ENCODE peak calls at places on chromosome 22, in nine cellular contexts. One of them, this sample, is unnamed.
A peak's percentile ranks its signal among the peaks of the same experiment; 100 is the strongest.

GRCh38 chr22:37234736-37235711 is 9.0 kb downstream of the RAC2 start:
- DNase-seq in body of pancreas: no peak
- DNase-seq in GM10248: no peak
- DNase-seq in cardiac fibroblast: no peak
- DNase-seq in BJ: no peak
- DNase-seq in foreskin fibroblast: no peak
- DNase-seq in cardiac muscle cell: no peak
- DNase-seq in K562: no peak
- DNase-seq in neural crest cell: no peak
- DNase-seq in this sample: no peak

GRCh38 chr22:24953294-24954113 is 988 bp downstream of the KIAA1671 start:
- DNase-seq in body of pancreas: peak; percentile 32
- DNase-seq in GM10248: no peak
- DNase-seq in cardiac fibroblast: no peak
- DNase-seq in BJ: no peak
- DNase-seq in foreskin fibroblast: no peak
- DNase-seq in cardiac muscle cell: peak; percentile 50
- DNase-seq in K562: no peak
- DNase-seq in neural crest cell: no peak
- DNase-seq in this sample: no peak

GRCh38 chr22:17228725-17229126 is 9.5 kb upstream of the ADA2 start:
- DNase-seq in body of pancreas: peak; percentile 37
- DNase-seq in GM10248: no peak
- DNase-seq in cardiac fibroblast: no peak
- DNase-seq in BJ: no peak
- DNase-seq in foreskin fibroblast: no peak
- DNase-seq in cardiac muscle cell: no peak
- DNase-seq in K562: no peak
- DNase-seq in neural crest cell: no peak
- DNase-seq in this sample: no peak

GRCh38 chr22:27748355-27749168 is 53.0 kb downstream of the MN1 start:
- DNase-seq in body of pancreas: peak; percentile 30
- DNase-seq in GM10248: no peak
- DNase-seq in cardiac fibroblast: peak; percentile 79
- DNase-seq in BJ: peak; percentile 49
- DNase-seq in foreskin fibroblast: peak; percentile 12
- DNase-seq in cardiac muscle cell: no peak
- DNase-seq in K562: no peak
- DNase-seq in neural crest cell: no peak
- DNase-seq in this sample: no peak

GRCh38 chr22:49140921-49141680 is 686.6 kb downstream of the BRD1 start:
- DNase-seq in body of pancreas: no peak
- DNase-seq in GM10248: no peak
- DNase-seq in cardiac fibroblast: no peak
- DNase-seq in BJ: no peak
- DNase-seq in foreskin fibroblast: no peak
- DNase-seq in cardiac muscle cell: no peak
- DNase-seq in K562: no peak
- DNase-seq in neural crest cell: no peak
- DNase-seq in this sample: no peak

GRCh38 chr22:41411021-41411851 is 29.5 kb downstream of the TEF start:
- DNase-seq in body of pancreas: peak; percentile 28
- DNase-seq in GM10248: no peak
- DNase-seq in cardiac fibroblast: no peak
- DNase-seq in BJ: no peak
- DNase-seq in foreskin fibroblast: no peak
- DNase-seq in cardiac muscle cell: peak; percentile 25
- DNase-seq in K562: no peak
- DNase-seq in neural crest cell: no peak
- DNase-seq in this sample: no peak

GRCh38 chr22:30609260-30610185 is 2.5 kb downstream of the TCN2 start:
- DNase-seq in body of pancreas: peak; percentile 65
- DNase-seq in GM10248: peak; percentile 60
- DNase-seq in cardiac fibroblast: peak; percentile 83
- DNase-seq in BJ: peak; percentile 66
- DNase-seq in foreskin fibroblast: peak; percentile 86
- DNase-seq in cardiac muscle cell: no peak
- DNase-seq in K562: peak; percentile 81
- DNase-seq in neural crest cell: no peak
- DNase-seq in this sample: no peak

GRCh38 chr22:42688241-42688913 is 32.3 kb downstream of the A4GALT start:
- DNase-seq in body of pancreas: peak; percentile 90
- DNase-seq in GM10248: no peak
- DNase-seq in cardiac fibroblast: peak; percentile 95
- DNase-seq in BJ: peak; percentile 91
- DNase-seq in foreskin fibroblast: peak; percentile 89
- DNase-seq in cardiac muscle cell: peak; percentile 89
- DNase-seq in K562: peak; percentile 38
- DNase-seq in neural crest cell: peak; percentile 36
- DNase-seq in this sample: peak; percentile 49

GRCh38 chr22:31241936-31242335 is 29.8 kb downstream of the LIMK2 start:
- DNase-seq in body of pancreas: no peak
- DNase-seq in GM10248: no peak
- DNase-seq in cardiac fibroblast: peak; percentile 54
- DNase-seq in BJ: no peak
- DNase-seq in foreskin fibroblast: peak; percentile 35
- DNase-seq in cardiac muscle cell: no peak
- DNase-seq in K562: no peak
- DNase-seq in neural crest cell: no peak
- DNase-seq in this sample: no peak

GRCh38 chr22:25645266-25645665 is 80.8 kb downstream of the GRK3 start:
- DNase-seq in body of pancreas: no peak
- DNase-seq in GM10248: no peak
- DNase-seq in cardiac fibroblast: peak; percentile 33
- DNase-seq in BJ: no peak
- DNase-seq in foreskin fibroblast: peak; percentile 66
- DNase-seq in cardiac muscle cell: no peak
- DNase-seq in K562: no peak
- DNase-seq in neural crest cell: no peak
- DNase-seq in this sample: no peak

GRCh38 chr22:20786536-20786979 is 12.6 kb downstream of the SERPIND1 start:
- DNase-seq in body of pancreas: peak; percentile 69
- DNase-seq in GM10248: no peak
- DNase-seq in cardiac fibroblast: no peak
- DNase-seq in BJ: no peak
- DNase-seq in foreskin fibroblast: no peak
- DNase-seq in cardiac muscle cell: peak; percentile 90
- DNase-seq in K562: no peak
- DNase-seq in neural crest cell: no peak
- DNase-seq in this sample: no peak

GRCh38 chr22:48574776-48575566 is 1252.7 kb downstream of the BRD1 start:
- DNase-seq in body of pancreas: peak; percentile 65
- DNase-seq in GM10248: no peak
- DNase-seq in cardiac fibroblast: peak; percentile 9
- DNase-seq in BJ: no peak
- DNase-seq in foreskin fibroblast: no peak
- DNase-seq in cardiac muscle cell: peak; percentile 79
- DNase-seq in K562: no peak
- DNase-seq in neural crest cell: peak; percentile 73
- DNase-seq in this sample: peak; percentile 88

GRCh38 chr22:28029962-28030361 is 110.9 kb upstream of the PITPNB start:
- DNase-seq in body of pancreas: no peak
- DNase-seq in GM10248: no peak
- DNase-seq in cardiac fibroblast: no peak
- DNase-seq in BJ: no peak
- DNase-seq in foreskin fibroblast: no peak
- DNase-seq in cardiac muscle cell: no peak
- DNase-seq in K562: no peak
- DNase-seq in neural crest cell: no peak
- DNase-seq in this sample: no peak

GRCh38 chr22:25346859-25347751 is 127.7 kb downstream of the CRYBB2 start:
- DNase-seq in body of pancreas: no peak
- DNase-seq in GM10248: no peak
- DNase-seq in cardiac fibroblast: no peak
- DNase-seq in BJ: no peak
- DNase-seq in foreskin fibroblast: no peak
- DNase-seq in cardiac muscle cell: no peak
- DNase-seq in K562: no peak
- DNase-seq in neural crest cell: no peak
- DNase-seq in this sample: no peak

GRCh38 chr22:35301370-35301874 is 1.7 kb downstream of the TOM1 start:
- DNase-seq in body of pancreas: peak; percentile 71
- DNase-seq in GM10248: no peak
- DNase-seq in cardiac fibroblast: peak; percentile 99
- DNase-seq in BJ: peak; percentile 77
- DNase-seq in foreskin fibroblast: peak; percentile 83
- DNase-seq in cardiac muscle cell: no peak
- DNase-seq in K562: peak; percentile 20
- DNase-seq in neural crest cell: no peak
- DNase-seq in this sample: no peak

GRCh38 chr22:50544078-50544745 is 1.5 kb upstream of the KLHDC7B start:
- DNase-seq in body of pancreas: peak; percentile 79
- DNase-seq in GM10248: peak; percentile 78
- DNase-seq in cardiac fibroblast: peak; percentile 65
- DNase-seq in BJ: no peak
- DNase-seq in foreskin fibroblast: peak; percentile 61
- DNase-seq in cardiac muscle cell: peak; percentile 84
- DNase-seq in K562: no peak
- DNase-seq in neural crest cell: peak; percentile 84
- DNase-seq in this sample: peak; percentile 88

GRCh38 chr22:41857160-41857859 is 24.4 kb downstream of the SREBF2 start:
- DNase-seq in body of pancreas: peak; percentile 38
- DNase-seq in GM10248: peak; percentile 62
- DNase-seq in cardiac fibroblast: peak; percentile 75
- DNase-seq in BJ: no peak
- DNase-seq in foreskin fibroblast: peak; percentile 76
- DNase-seq in cardiac muscle cell: peak; percentile 76
- DNase-seq in K562: peak; percentile 66
- DNase-seq in neural crest cell: peak; percentile 33
- DNase-seq in this sample: peak; percentile 70

GRCh38 chr22:45194686-45195085 is 31.0 kb downstream of the NUP50 start:
- DNase-seq in body of pancreas: no peak
- DNase-seq in GM10248: no peak
- DNase-seq in cardiac fibroblast: no peak
- DNase-seq in BJ: no peak
- DNase-seq in foreskin fibroblast: no peak
- DNase-seq in cardiac muscle cell: no peak
- DNase-seq in K562: no peak
- DNase-seq in neural crest cell: no peak
- DNase-seq in this sample: no peak

GRCh38 chr22:45196308-45196707 is 32.6 kb downstream of the NUP50 start:
- DNase-seq in body of pancreas: no peak
- DNase-seq in GM10248: no peak
- DNase-seq in cardiac fibroblast: no peak
- DNase-seq in BJ: no peak
- DNase-seq in foreskin fibroblast: no peak
- DNase-seq in cardiac muscle cell: no peak
- DNase-seq in K562: no peak
- DNase-seq in neural crest cell: no peak
- DNase-seq in this sample: no peak

GRCh38 chr22:45195616-45196015 is 31.9 kb downstream of the NUP50 start:
- DNase-seq in body of pancreas: no peak
- DNase-seq in GM10248: no peak
- DNase-seq in cardiac fibroblast: no peak
- DNase-seq in BJ: no peak
- DNase-seq in foreskin fibroblast: no peak
- DNase-seq in cardiac muscle cell: no peak
- DNase-seq in K562: no peak
- DNase-seq in neural crest cell: no peak
- DNase-seq in this sample: no peak

GRCh38 chr22:45190473-45190872 is 26.7 kb downstream of the NUP50 start:
- DNase-seq in body of pancreas: no peak
- DNase-seq in GM10248: no peak
- DNase-seq in cardiac fibroblast: no peak
- DNase-seq in BJ: no peak
- DNase-seq in foreskin fibroblast: no peak
- DNase-seq in cardiac muscle cell: no peak
- DNase-seq in K562: no peak
- DNase-seq in neural crest cell: no peak
- DNase-seq in this sample: no peak

DNA sequence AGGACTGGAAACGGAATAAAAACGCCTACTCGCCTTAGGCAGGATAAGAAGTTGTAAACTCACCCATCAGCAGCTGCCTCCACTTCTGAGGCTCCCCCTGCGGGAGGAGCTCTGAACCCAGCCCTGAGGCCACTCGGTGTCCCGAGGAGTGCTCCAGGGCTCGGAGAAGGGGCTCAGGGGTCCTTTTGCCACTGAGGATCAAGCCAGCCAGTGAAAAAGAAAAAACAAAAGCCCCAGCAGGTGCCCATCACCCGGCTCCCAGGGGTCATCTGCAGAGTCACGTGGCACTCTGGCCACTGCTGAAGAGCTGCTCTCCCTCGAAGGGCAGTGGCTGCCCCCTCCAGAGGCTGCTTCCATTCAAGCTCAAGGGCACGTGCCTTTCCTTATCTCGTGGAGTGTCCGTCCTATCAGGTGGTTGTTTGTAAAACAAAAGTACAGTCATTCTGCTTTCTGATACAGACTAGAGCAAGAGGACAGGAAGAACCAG is 29.0 kb downstream of the NUP50 start:
- DNase-seq in body of pancreas: no peak
- DNase-seq in GM10248: peak; percentile 19
- DNase-seq in cardiac fibroblast: no peak
- DNase-seq in BJ: no peak
- DNase-seq in foreskin fibroblast: no peak
- DNase-seq in cardiac muscle cell: peak; percentile 47
- DNase-seq in K562: peak; percentile 31
- DNase-seq in neural crest cell: no peak
- DNase-seq in this sample: no peak
- TF ChIP-seq CTCF in body of pancreas: no peak
- TF ChIP-seq CTCF in GM10248: no peak
- TF ChIP-seq CTCF in cardiac fibroblast: peak; percentile 11
- TF ChIP-seq CTCF in BJ: no peak
- TF ChIP-seq CTCF in foreskin fibroblast: peak; percentile 18
- TF ChIP-seq CTCF in cardiac muscle cell: no peak
- TF ChIP-seq CTCF in K562: peak; percentile 38
- TF ChIP-seq CTCF in neural crest cell: peak; percentile 15
- TF ChIP-seq CTCF in this sample: no peak

GRCh38 chr22:22109693-22110466 is 127.3 kb upstream of the TOP3B start:
- DNase-seq in body of pancreas: no peak
- DNase-seq in GM10248: no peak
- DNase-seq in cardiac fibroblast: no peak
- DNase-seq in BJ: no peak
- DNase-seq in foreskin fibroblast: no peak
- DNase-seq in cardiac muscle cell: no peak
- DNase-seq in K562: peak; percentile 76
- DNase-seq in neural crest cell: no peak
- DNase-seq in this sample: no peak
- TF ChIP-seq CTCF in body of pancreas: no peak
- TF ChIP-seq CTCF in GM10248: no peak
- TF ChIP-seq CTCF in cardiac fibroblast: peak; percentile 11
- TF ChIP-seq CTCF in BJ: no peak
- TF ChIP-seq CTCF in foreskin fibroblast: no peak
- TF ChIP-seq CTCF in cardiac muscle cell: peak; percentile 23
- TF ChIP-seq CTCF in K562: no peak
- TF ChIP-seq CTCF in neural crest cell: peak; percentile 36
- TF ChIP-seq CTCF in this sample: peak; percentile 24

GRCh38 chr22:33780761-33781160 is 139.5 kb downstream of the LARGE1 start:
- DNase-seq in body of pancreas: peak; percentile 44
- DNase-seq in GM10248: no peak
- DNase-seq in cardiac fibroblast: no peak
- DNase-seq in BJ: no peak
- DNase-seq in foreskin fibroblast: no peak
- DNase-seq in cardiac muscle cell: no peak
- DNase-seq in K562: no peak
- DNase-seq in neural crest cell: no peak
- DNase-seq in this sample: no peak
- TF ChIP-seq CTCF in body of pancreas: no peak
- TF ChIP-seq CTCF in GM10248: no peak
- TF ChIP-seq CTCF in cardiac fibroblast: no peak
- TF ChIP-seq CTCF in BJ: no peak
- TF ChIP-seq CTCF in foreskin fibroblast: no peak
- TF ChIP-seq CTCF in cardiac muscle cell: no peak
- TF ChIP-seq CTCF in K562: no peak
- TF ChIP-seq CTCF in neural crest cell: no peak
- TF ChIP-seq CTCF in this sample: no peak

GRCh38 chr22:39408807-39409206 is 9.2 kb downstream of the TAB1 start:
- DNase-seq in body of pancreas: no peak
- DNase-seq in GM10248: no peak
- DNase-seq in cardiac fibroblast: no peak
- DNase-seq in BJ: no peak
- DNase-seq in foreskin fibroblast: no peak
- DNase-seq in cardiac muscle cell: no peak
- DNase-seq in K562: no peak
- DNase-seq in neural crest cell: no peak
- DNase-seq in this sample: no peak
- TF ChIP-seq CTCF in body of pancreas: no peak
- TF ChIP-seq CTCF in GM10248: no peak
- TF ChIP-seq CTCF in cardiac fibroblast: no peak
- TF ChIP-seq CTCF in BJ: no peak
- TF ChIP-seq CTCF in foreskin fibroblast: no peak
- TF ChIP-seq CTCF in cardiac muscle cell: no peak
- TF ChIP-seq CTCF in K562: no peak
- TF ChIP-seq CTCF in neural crest cell: no peak
- TF ChIP-seq CTCF in this sample: no peak

This sample was measured in endothelial cell.